ENCODE peak calls at places on chromosomes 12 and 14, in six cellular contexts. One of them, this sample, is unnamed.

GRCh38 chr12:25839470-25839869 is 119.0 kb upstream of the RASSF8 start:
- DNase-seq in GM04504: no peak
- DNase-seq in non-pigmented ciliary epithelial cell: no peak
- DNase-seq in left colon: no peak
- DNase-seq in lower lobe of right lung: no peak
- DNase-seq in AG04450: no peak
- DNase-seq in this sample: no peak

GRCh38 chr12:130658561-130658960 is 57.5 kb downstream of the RIMBP2 start:
- DNase-seq in GM04504: no peak
- DNase-seq in non-pigmented ciliary epithelial cell: no peak
- DNase-seq in left colon: no peak
- DNase-seq in lower lobe of right lung: no peak
- DNase-seq in AG04450: no peak
- DNase-seq in this sample: no peak

GRCh38 chr12:84463756-84464495 is 448.7 kb downstream of the SLC6A15 start:
- DNase-seq in GM04504: peak; percentile 55
- DNase-seq in non-pigmented ciliary epithelial cell: no peak
- DNase-seq in left colon: no peak
- DNase-seq in lower lobe of right lung: no peak
- DNase-seq in AG04450: peak; percentile 21
- DNase-seq in this sample: no peak

GRCh38 chr14:26255213-26255612 is 342.6 kb downstream of the NOVA1 start:
- DNase-seq in GM04504: no peak
- DNase-seq in non-pigmented ciliary epithelial cell: no peak
- DNase-seq in left colon: no peak
- DNase-seq in lower lobe of right lung: no peak
- DNase-seq in AG04450: no peak
- DNase-seq in this sample: no peak

GRCh38 chr12:117580718-117581062 is 219.3 kb upstream of the NOS1 start:
- DNase-seq in GM04504: no peak
- DNase-seq in non-pigmented ciliary epithelial cell: no peak
- DNase-seq in left colon: peak; percentile 26
- DNase-seq in lower lobe of right lung: no peak
- DNase-seq in AG04450: no peak
- DNase-seq in this sample: no peak

GRCh38 chr12:113955109-113955970 is 10.8 kb downstream of the RBM19 start:
- DNase-seq in GM04504: no peak
- DNase-seq in non-pigmented ciliary epithelial cell: no peak
- DNase-seq in left colon: no peak
- DNase-seq in lower lobe of right lung: no peak
- DNase-seq in AG04450: no peak
- DNase-seq in this sample: no peak

GRCh38 chr14:77067632-77068514 is 30.2 kb upstream of the CIPC start:
- DNase-seq in GM04504: no peak
- DNase-seq in non-pigmented ciliary epithelial cell: no peak
- DNase-seq in left colon: peak; percentile 58
- DNase-seq in lower lobe of right lung: peak; percentile 76
- DNase-seq in AG04450: peak; percentile 30
- DNase-seq in this sample: peak; percentile 64

GRCh38 chr14:74599201-74599809 is 12.7 kb downstream of the LTBP2 start:
- DNase-seq in GM04504: no peak
- DNase-seq in non-pigmented ciliary epithelial cell: no peak
- DNase-seq in left colon: no peak
- DNase-seq in lower lobe of right lung: no peak
- DNase-seq in AG04450: no peak
- DNase-seq in this sample: no peak

GRCh38 chr14:36646664-36647416 is 14.8 kb upstream of the PAX9 start:
- DNase-seq in GM04504: no peak
- DNase-seq in non-pigmented ciliary epithelial cell: no peak
- DNase-seq in left colon: no peak
- DNase-seq in lower lobe of right lung: no peak
- DNase-seq in AG04450: no peak
- DNase-seq in this sample: no peak

GRCh38 chr12:130680451-130680990 is 35.6 kb downstream of the RIMBP2 start:
- DNase-seq in GM04504: no peak
- DNase-seq in non-pigmented ciliary epithelial cell: no peak
- DNase-seq in left colon: no peak
- DNase-seq in lower lobe of right lung: no peak
- DNase-seq in AG04450: no peak
- DNase-seq in this sample: no peak

GRCh38 chr12:49588761-49589516 is 16.5 kb downstream of the FAM186B start:
- DNase-seq in GM04504: no peak
- DNase-seq in non-pigmented ciliary epithelial cell: no peak
- DNase-seq in left colon: no peak
- DNase-seq in lower lobe of right lung: no peak
- DNase-seq in AG04450: no peak
- DNase-seq in this sample: no peak

GRCh38 chr12:127548123-127548553 is 718.8 kb upstream of the TMEM132C start:
- DNase-seq in GM04504: peak; percentile 76
- DNase-seq in non-pigmented ciliary epithelial cell: no peak
- DNase-seq in left colon: no peak
- DNase-seq in lower lobe of right lung: no peak
- DNase-seq in AG04450: no peak
- DNase-seq in this sample: no peak

GRCh38 chr12:538731-539539 is 79.2 kb downstream of the B4GALNT3 start:
- DNase-seq in GM04504: no peak
- DNase-seq in non-pigmented ciliary epithelial cell: no peak
- DNase-seq in left colon: peak; percentile 92
- DNase-seq in lower lobe of right lung: peak; percentile 78
- DNase-seq in AG04450: no peak
- DNase-seq in this sample: no peak

GRCh38 chr12:16524378-16524777 is 81.6 kb downstream of the LMO3 start:
- DNase-seq in GM04504: no peak
- DNase-seq in non-pigmented ciliary epithelial cell: no peak
- DNase-seq in left colon: no peak
- DNase-seq in lower lobe of right lung: no peak
- DNase-seq in AG04450: no peak
- DNase-seq in this sample: no peak

GRCh38 chr12:83031301-83031700 is 344.6 kb downstream of the TMTC2 start:
- DNase-seq in GM04504: no peak
- DNase-seq in non-pigmented ciliary epithelial cell: no peak
- DNase-seq in left colon: no peak
- DNase-seq in lower lobe of right lung: no peak
- DNase-seq in AG04450: no peak
- DNase-seq in this sample: no peak